ENCODE peak calls at places on chromosomes 12 and 14, in nine cellular contexts. I, D, S, W, G, X, H, M and A are unnamed samples.

GRCh38 chr12:132171293-132171967 is 27.2 kb downstream of the NOC4L start:
- DNase-seq in I (no peak), D (peak; percentile 9), S (no peak), W (no peak), G (no peak), X (no peak), H (no peak), M (no peak), A (no peak)

GRCh38 chr12:117134059-117134458 is 34.8 kb upstream of the TESC start:
- DNase-seq in I (no peak), D (no peak), S (no peak), W (no peak), G (no peak), X (no peak), H (no peak), M (no peak), A (no peak)

GRCh38 chr14:93878251-93878650 is 48.9 kb upstream of the FAM181A start:
- DNase-seq in I (no peak), D (no peak), S (no peak), W (no peak), G (no peak), X (no peak), H (no peak), M (no peak), A (no peak)

GRCh38 chr12:68446896-68447806 is 115.0 kb upstream of the MDM1 start:
- DNase-seq in I (no peak), D (no peak), S (no peak), W (no peak), G (no peak), X (no peak), H (no peak), M (no peak), A (no peak)

GRCh38 chr14:102626530-102626929 is 34.1 kb downstream of the RCOR1 start:
- DNase-seq in I (no peak), D (no peak), S (no peak), W (no peak), G (no peak), X (no peak), H (no peak), M (no peak), A (no peak)

GRCh38 chr14:28879571-28879970 is 113.0 kb downstream of the FOXG1 start:
- DNase-seq in I (no peak), D (no peak), S (no peak), W (no peak), G (no peak), X (no peak), H (no peak), M (no peak), A (no peak)

GRCh38 chr12:4653257-4653656 is 4.3 kb downstream of the NDUFA9 start:
- DNase-seq in I (no peak), D (no peak), S (no peak), W (no peak), G (no peak), X (no peak), H (no peak), M (no peak), A (no peak)

GRCh38 chr12:124480469-124481256 is 86.7 kb downstream of the NCOR2 start:
- DNase-seq in I (peak; percentile 69), D (peak; percentile 67), S (peak; percentile 70), W (no peak), G (no peak), X (peak; percentile 71), H (peak; percentile 49), M (peak; percentile 75), A (no peak)

GRCh38 chr12:70317781-70318180 is 48.3 kb upstream of the KCNMB4 start:
- DNase-seq in I (no peak), D (no peak), S (no peak), W (no peak), G (no peak), X (no peak), H (no peak), M (no peak), A (no peak)

DNA sequence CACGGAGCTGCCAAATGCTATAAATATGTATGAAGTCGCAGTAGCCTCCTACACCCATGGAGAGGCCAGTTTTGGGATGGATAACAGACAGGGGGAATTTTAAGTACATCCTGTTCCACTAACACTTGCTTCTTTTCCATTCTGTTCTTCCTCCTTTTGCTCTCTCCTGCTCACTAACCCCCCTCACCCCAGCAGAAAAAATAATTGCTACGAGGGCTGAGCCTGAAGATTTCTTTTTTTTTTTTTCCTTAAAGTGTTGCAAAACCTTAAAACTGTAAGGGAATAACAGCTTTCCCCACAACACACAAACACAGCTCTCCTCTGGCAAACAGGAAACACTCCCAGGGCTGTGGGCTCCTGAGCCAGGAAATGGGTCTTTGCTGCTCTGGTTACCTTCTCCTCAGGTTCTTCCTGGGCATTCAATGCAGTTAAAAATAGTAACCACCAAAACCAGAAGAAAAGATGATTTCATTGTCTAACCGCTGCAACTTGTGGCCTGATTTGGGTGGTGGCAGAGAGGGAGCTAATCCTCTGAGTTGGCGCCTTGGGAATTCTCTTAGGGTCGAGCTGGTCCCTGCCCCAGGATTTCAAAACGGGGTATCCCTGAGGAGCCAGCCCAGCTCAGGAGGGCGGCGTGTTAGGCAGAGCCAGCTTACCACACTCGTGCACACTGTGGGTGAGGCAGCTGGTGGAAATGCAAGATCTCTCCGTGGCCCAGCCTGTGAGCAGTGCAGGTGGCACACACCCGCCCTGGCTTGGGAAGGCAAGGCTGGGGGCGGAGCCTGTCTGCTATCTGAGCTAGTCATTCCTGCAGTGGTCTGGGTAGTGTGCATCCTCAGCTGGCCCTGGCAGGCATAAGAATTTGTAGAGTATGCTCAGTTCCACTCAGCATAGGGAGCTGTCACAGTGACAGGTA is 17.1 kb upstream of the EMP1 start:
- DNase-seq in I (peak; percentile 64), D (no peak), S (peak; percentile 71), W (no peak), G (no peak), X (peak; percentile 32), H (peak; percentile 38), M (peak; percentile 83), A (peak; percentile 93)
- H3K4me3 ChIP-seq in I (no peak overlapping the region), D (no peak overlapping the region), S (no peak overlapping the region), W (no peak overlapping the region), G (peak overlapping the region; percentile 36), X (peak overlapping the region; percentile 3), H (no peak overlapping the region), M (peak overlapping the region; percentile 27), A (no peak overlapping the region)

GRCh38 chr12:103160622-103161021 is 203.1 kb downstream of the ASCL1 start:
- DNase-seq in I (no peak), D (no peak), S (no peak), W (no peak), G (no peak), X (no peak), H (no peak), M (no peak), A (no peak)
- TF ChIP-seq POLR2A in I (no peak), D (no peak), S (no peak), W (no peak), G (no peak), X (no peak), H (no peak), M (no peak), A (no peak)

DNA sequence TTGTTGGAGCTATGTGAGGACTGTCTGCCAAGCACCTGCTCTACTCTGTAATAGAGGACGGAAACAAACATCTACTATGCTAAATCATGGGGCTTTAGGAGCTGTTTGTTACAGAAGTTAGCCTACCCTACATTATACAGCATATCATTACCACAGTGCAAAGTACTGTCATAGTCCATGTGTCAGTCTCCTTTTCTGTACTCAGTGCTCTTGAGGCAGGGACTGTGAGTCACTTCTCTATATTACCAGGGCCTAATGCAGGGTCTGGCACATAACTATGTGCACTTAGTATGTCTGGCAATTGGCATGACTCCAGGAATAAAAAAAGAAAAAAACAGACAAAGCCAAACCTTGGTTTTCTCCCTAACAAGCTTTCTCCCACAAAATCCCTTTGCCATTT is 95.0 kb downstream of the RPAP3 start:
- DNase-seq in I (no peak), D (no peak), S (no peak), W (no peak), G (no peak), X (no peak), H (no peak), M (no peak), A (no peak)
- TF ChIP-seq CTCF in I (no peak), D (no peak), S (no peak), W (no peak), G (no peak), X (no peak), H (no peak), M (no peak), A (no peak)

GRCh38 chr12:94649349-94650142 is 811 bp downstream of the TMCC3 start:
- DNase-seq in I (peak; percentile 64), D (peak; percentile 51), S (peak; percentile 66), W (peak; percentile 55), G (no peak), X (no peak), H (peak; percentile 30), M (peak; percentile 70), A (peak; percentile 23)

GRCh38 chr12:94644622-94645021 is 5.7 kb downstream of the TMCC3 start:
- DNase-seq in I (no peak), D (no peak), S (no peak), W (peak; percentile 83), G (no peak), X (no peak), H (no peak), M (peak; percentile 59), A (no peak)

GRCh38 chr12:94648578-94648977 is 1.8 kb downstream of the TMCC3 start:
- DNase-seq in I (no peak), D (no peak), S (no peak), W (no peak), G (no peak), X (no peak), H (no peak), M (no peak), A (no peak)

GRCh38 chr12:94650143-94651056 is at the start of gene TMCC3:
- DNase-seq in I (peak; percentile 63), D (peak; percentile 48), S (peak; percentile 69), W (peak; percentile 53), G (no peak), X (no peak), H (peak; percentile 26), M (peak; percentile 75), A (peak; percentile 87)
- H3K4me3 ChIP-seq in I (peak within 1 kb of the TSS; percentile 78), D (peak within 1 kb of the TSS; percentile 74), S (peak within 1 kb of the TSS; percentile 84), W (peak within 1 kb of the TSS; percentile 72), G (peak within 1 kb of the TSS; percentile 62), X (peak within 1 kb of the TSS; percentile 75), H (no peak within 1 kb of the TSS), M (peak within 1 kb of the TSS; percentile 99), A (peak within 1 kb of the TSS; percentile 44)

GRCh38 chr14:104991896-104992230 is 6.3 kb downstream of the CLBA1 start:
- DNase-seq in I (no peak), D (no peak), S (no peak), W (no peak), G (no peak), X (no peak), H (no peak), M (no peak), A (no peak)
- TF ChIP-seq POLR2A in I (no peak), D (no peak), S (no peak), W (no peak), G (no peak), X (no peak), H (no peak), M (no peak), A (no peak)

DNA sequence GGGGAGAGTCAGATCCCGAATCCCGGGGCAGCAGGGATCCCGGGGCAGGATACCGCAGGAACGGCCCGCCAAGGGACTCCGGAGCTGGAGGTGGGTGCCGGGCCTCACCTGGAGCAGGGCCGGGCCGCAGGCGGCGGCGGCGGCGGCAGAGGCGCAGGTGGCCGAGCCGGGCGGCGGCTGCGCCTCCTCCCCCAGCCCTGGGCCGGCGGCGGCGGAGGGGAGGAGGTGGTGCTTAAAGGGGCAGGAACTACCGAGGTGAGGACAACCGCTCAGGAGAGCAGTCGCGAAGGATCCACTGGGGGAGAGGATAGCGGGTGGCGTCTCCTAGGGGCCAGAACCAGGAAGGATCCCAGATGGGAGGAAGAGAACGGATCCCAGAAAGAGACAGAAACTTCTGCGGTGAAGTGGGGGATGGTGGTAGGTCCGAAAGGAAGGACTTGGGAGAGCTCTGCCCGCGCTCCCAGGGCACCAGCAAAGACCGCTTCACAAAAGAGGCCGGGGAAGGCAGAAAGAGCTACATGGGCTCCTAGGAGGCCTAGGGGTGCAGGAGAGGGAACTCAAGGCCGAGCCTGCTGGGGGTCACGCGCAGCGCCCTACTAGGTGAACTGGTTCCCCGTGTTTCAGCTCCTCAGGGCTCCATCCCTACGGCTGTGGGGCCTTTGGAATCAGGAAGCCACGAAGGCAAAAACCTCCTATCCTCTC is 4.9 kb upstream of the BAZ2A start:
- DNase-seq in I (peak; percentile 80), D (peak; percentile 81), S (peak; percentile 91), W (peak; percentile 77), G (peak; percentile 79), X (peak; percentile 85), H (peak; percentile 77), M (peak; percentile 92), A (peak; percentile 95)
- TF ChIP-seq CTCF in I (no peak), D (peak; percentile 58), S (peak; percentile 32), W (peak; percentile 52), G (peak; percentile 63), X (no peak), H (peak; percentile 33), M (peak; percentile 59), A (no peak)